ENCODE peak calls at places on chromosomes 5 and 9, in five cellular contexts. P is Peyer's patch, L is lower lobe of right lung, K is astrocyte, Z is breast epithelium. U is an unnamed sample.

GRCh38 chr5:106380736-106381135 is 1290.0 kb downstream of the EFNA5 start:
- DNase-seq in P (no peak), L (no peak), K (peak; percentile 80), Z (no peak), U (no peak)

GRCh38 chr5:149099920-149100319 is 37.1 kb upstream of the SH3TC2 start:
- DNase-seq in P (no peak), L (no peak), K (no peak), Z (no peak), U (no peak)

GRCh38 chr9:78397045-78397843 is 100.3 kb downstream of the PSAT1 start:
- DNase-seq in P (no peak), L (no peak), K (no peak), Z (no peak), U (no peak)

GRCh38 chr5:12016149-12016740 is 112.0 kb upstream of the CTNND2 start:
- DNase-seq in P (no peak), L (no peak), K (peak; percentile 59), Z (no peak), U (no peak)

GRCh38 chr5:470961-471749 is 28.2 kb downstream of the EXOC3 start:
- DNase-seq in P (peak; percentile 49), L (no peak), K (no peak), Z (no peak), U (peak; percentile 20)

GRCh38 chr9:108844856-108845255 is 10.9 kb downstream of the ACTL7B start:
- DNase-seq in P (no peak), L (no peak), K (no peak), Z (no peak), U (no peak)

GRCh38 chr5:17065468-17065867 is 129.4 kb upstream of the MYO10 start:
- DNase-seq in P (no peak), L (no peak), K (no peak), Z (no peak), U (no peak)

GRCh38 chr5:322942-323879 is 1.7 kb downstream of the AHRR start:
- DNase-seq in P (no peak), L (no peak), K (peak; percentile 18), Z (no peak), U (no peak)

GRCh38 chr9:73683862-73684591 is 532.4 kb downstream of the ANXA1 start:
- DNase-seq in P (no peak), L (no peak), K (peak; percentile 57), Z (no peak), U (no peak)

GRCh38 chr5:178145965-178146820 is 7.5 kb downstream of the NHP2 start:
- DNase-seq in P (peak; percentile 83), L (peak; percentile 79), K (no peak), Z (peak; percentile 76), U (peak; percentile 74)

GRCh38 chr5:40521108-40521785 is 158.5 kb upstream of the PTGER4 start:
- DNase-seq in P (no peak), L (no peak), K (no peak), Z (no peak), U (no peak)

GRCh38 chr9:93091056-93091452 is 5.0 kb upstream of the CARD19 start:
- DNase-seq in P (peak; percentile 22), L (peak; percentile 1), K (no peak), Z (no peak), U (peak; percentile 43)

GRCh38 chr9:135017916-135018915 is 69.3 kb upstream of the OLFM1 start:
- DNase-seq in P (peak; percentile 23), L (no peak), K (no peak), Z (no peak), U (no peak)

GRCh38 chr5:112772095-112772494 is 34.4 kb downstream of the APC start:
- DNase-seq in P (no peak), L (no peak), K (peak; percentile 12), Z (no peak), U (no peak)

GRCh38 chr5:112779531-112779930 is 41.8 kb downstream of the APC start:
- DNase-seq in P (no peak), L (no peak), K (peak; percentile 57), Z (no peak), U (no peak)

GRCh38 chr5:112776301-112776856 is 38.7 kb downstream of the APC start:
- DNase-seq in P (no peak), L (no peak), K (peak; percentile 83), Z (no peak), U (no peak)
- H3K27ac ChIP-seq in P (no peak overlapping the region), L (no peak overlapping the region), K (no peak overlapping the region), Z (no peak overlapping the region), U (no peak overlapping the region)

GRCh38 chr5:69261034-69261433 is 26.3 kb downstream of the CDK7 start:
- DNase-seq in P (no peak), L (no peak), K (peak; percentile 48), Z (no peak), U (no peak)

GRCh38 chr5:69270827-69271226 is 36.1 kb downstream of the CDK7 start:
- DNase-seq in P (no peak), L (no peak), K (no peak), Z (no peak), U (no peak)

GRCh38 chr5:69268899-69269298 is 34.2 kb downstream of the CDK7 start:
- DNase-seq in P (no peak), L (no peak), K (no peak), Z (no peak), U (no peak)

GRCh38 chr5:69271376-69271775 is 36.7 kb downstream of the CDK7 start:
- DNase-seq in P (no peak), L (peak; percentile 53), K (peak; percentile 48), Z (no peak), U (no peak)

GRCh38 chr5:69265931-69266330 is 31.2 kb downstream of the CDK7 start:
- DNase-seq in P (no peak), L (peak; percentile 48), K (no peak), Z (no peak), U (no peak)
- TF ChIP-seq CTCF in P (no peak), L (peak; percentile 22), K (no peak), Z (no peak), U (peak; percentile 8)

GRCh38 chr9:133114451-133114885 is 6.6 kb downstream of the RALGDS start:
- DNase-seq in P (peak; percentile 69), L (peak; percentile 55), K (no peak), Z (peak; percentile 56), U (peak; percentile 90)
- H3K4me1 ChIP-seq in P (peaks cover 56% of the 10 kb centered on the region), L (peaks cover 77% of the 10 kb centered on the region), K (peaks cover 51% of the 10 kb centered on the region), Z (peaks cover 67% of the 10 kb centered on the region), U (peaks cover 32% of the 10 kb centered on the region)

DNA sequence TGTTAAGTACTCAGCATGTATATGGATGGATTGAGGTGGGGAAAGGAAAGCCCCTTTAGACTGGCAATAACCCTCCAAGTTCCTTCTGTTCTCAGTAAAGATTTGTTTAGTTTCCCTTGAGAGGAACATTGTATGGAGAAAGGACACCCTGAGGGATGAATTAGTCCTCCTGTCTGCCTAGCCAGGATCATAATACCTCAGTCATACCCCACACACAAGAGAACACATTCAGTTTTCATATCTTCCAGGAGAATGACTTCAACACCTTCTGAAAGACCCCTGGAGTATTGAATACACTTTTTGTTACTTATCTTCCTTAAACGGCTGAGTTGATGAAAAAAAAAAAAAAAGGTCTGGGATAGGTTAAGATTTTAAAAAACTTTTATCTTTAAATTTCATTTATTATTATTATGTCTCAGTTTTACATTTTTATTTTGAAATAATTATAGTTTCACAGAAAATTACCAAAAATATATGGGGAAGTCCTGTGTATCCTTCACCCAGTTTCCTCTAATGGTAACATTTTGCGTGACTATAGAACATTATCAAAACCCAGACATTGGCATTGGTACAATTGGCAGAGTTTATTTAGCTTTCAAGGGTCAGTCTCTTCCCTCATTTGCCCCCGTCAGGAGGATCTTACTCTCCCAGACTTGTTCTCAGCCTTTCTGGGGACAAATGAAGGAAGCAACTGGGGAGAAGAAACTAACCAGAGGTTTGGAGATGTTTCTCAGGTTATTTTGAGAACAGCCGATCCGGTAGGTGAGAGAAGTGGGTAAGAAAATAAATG is 88.0 kb downstream of the ACTBL2 start:
- DNase-seq in P (no peak), L (no peak), K (no peak), Z (no peak), U (no peak)
- H3K27ac ChIP-seq in P (no peak overlapping the region), L (no peak overlapping the region), K (no peak overlapping the region), Z (no peak overlapping the region), U (no peak overlapping the region)

DNA sequence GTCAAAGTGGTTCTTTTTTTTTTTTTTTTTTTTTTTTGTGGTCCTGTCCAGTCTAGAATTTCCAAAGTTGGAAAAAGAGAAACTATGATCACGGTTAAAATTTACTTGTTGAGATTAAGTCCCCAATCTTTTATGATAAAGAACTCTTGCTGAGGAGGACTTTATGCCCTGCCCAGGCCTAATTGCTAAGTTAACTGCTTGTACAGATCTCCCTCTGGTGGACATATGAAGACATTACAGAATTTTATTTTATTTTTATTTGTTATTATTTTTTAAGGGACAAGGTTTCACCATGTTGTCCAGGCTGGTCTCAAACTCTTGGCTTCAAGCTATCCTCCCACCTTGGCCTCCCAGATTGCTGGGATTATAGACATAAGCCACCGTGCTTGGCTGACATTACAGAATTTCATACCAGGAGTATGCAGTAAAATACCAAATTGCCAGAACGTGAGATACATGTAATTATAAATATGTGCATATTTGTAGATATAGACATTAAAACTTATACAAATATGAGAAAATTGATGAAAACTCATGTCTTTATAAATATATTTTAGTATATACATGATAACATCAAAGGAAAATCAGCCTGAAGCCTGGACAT is 91.2 kb downstream of the RFK start:
- DNase-seq in P (no peak), L (no peak), K (peak; percentile 30), Z (no peak), U (no peak)
- TF ChIP-seq CTCF in P (peak; percentile 76), L (peak; percentile 64), K (peak; percentile 46), Z (peak; percentile 67), U (peak; percentile 60)

GRCh38 chr5:154764967-154765366 is 9.8 kb downstream of the LARP1 start:
- DNase-seq in P (no peak), L (no peak), K (no peak), Z (no peak), U (no peak)
- H3K4me1 ChIP-seq in P (peaks cover 41% of the 10 kb centered on the region), L (peaks cover 75% of the 10 kb centered on the region), K (peaks cover 4% of the 10 kb centered on the region), Z (peaks cover 28% of the 10 kb centered on the region), U (peaks cover 9% of the 10 kb centered on the region)

GRCh38 chr9:122087406-122088200 is 5.5 kb downstream of the TTLL11 start:
- DNase-seq in P (no peak), L (no peak), K (peak; percentile 12), Z (no peak), U (no peak)
- H3K27ac ChIP-seq in P (peak overlapping the region; percentile 50), L (no peak overlapping the region), K (no peak overlapping the region), Z (no peak overlapping the region), U (no peak overlapping the region)

GRCh38 chr5:94618029-94618492 is 343 bp downstream of the KIAA0825 start:
- DNase-seq in P (peak; percentile 88), L (peak; percentile 83), K (peak; percentile 69), Z (peak; percentile 20), U (peak; percentile 52)
- TF ChIP-seq CTCF in P (no peak), L (no peak), K (no peak), Z (peak; percentile 10), U (no peak)

DNA sequence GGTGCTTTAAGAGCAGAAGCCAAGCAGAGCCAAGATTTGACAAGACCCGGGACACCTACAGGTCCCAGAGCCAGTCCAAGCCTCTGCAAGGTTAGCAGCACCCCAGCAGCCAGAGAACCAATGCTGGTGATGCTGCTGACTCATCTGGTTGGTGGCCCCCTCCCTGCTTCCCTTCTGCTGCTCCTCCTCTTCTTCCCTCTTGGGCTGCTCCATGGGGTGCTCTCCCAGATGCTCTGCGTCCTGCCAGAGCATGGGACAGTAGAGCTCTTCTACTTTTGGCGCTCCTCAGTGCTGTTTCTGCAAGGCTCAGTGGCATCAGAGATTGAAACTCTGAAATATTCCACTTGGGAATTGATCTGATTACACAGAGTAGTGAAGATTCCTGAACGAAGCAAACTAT is 76.1 kb upstream of the SAP30L start:
- DNase-seq in P (no peak), L (no peak), K (no peak), Z (no peak), U (no peak)
- H3K4me1 ChIP-seq in P (no peaks in the 10 kb centered on the region), L (peaks cover 34% of the 10 kb centered on the region), K (peaks cover 70% of the 10 kb centered on the region), Z (no peaks in the 10 kb centered on the region), U (no peaks in the 10 kb centered on the region)

U was measured in right lobe of liver.